ENCODE peak calls at places on chromosome 12, in ten cellular contexts. B is globus pallidus; T is GM06990; S is PC-3; L is AG08395; Q is activated naive CD8-positive, alpha-beta T cell treated with anti-CD3 and anti-CD28 coated beads, Interleukin-2, amount 50 U/mL, for 24 hours; C is AG09309; I is posterior vena cava; U is cardiac fibroblast; X is naive thymus-derived CD8-positive, alpha-beta T cell. H is an unnamed sample.

GRCh38 chr12:93638954-93639353 is 38.2 kb upstream of the CRADD start:
- DNase-seq in B (no peak), T (no peak), S (no peak), L (no peak), Q (no peak), C (no peak), I (no peak), U (no peak), X (no peak), H (no peak)

GRCh38 chr12:42638011-42638410 is 48.5 kb upstream of the PRICKLE1 start:
- DNase-seq in B (no peak), T (no peak), S (no peak), L (no peak), Q (no peak), C (no peak), I (no peak), U (no peak), X (no peak), H (no peak)

GRCh38 chr12:123263196-123263817 is 8.3 kb downstream of the CDK2AP1 start:
- DNase-seq in B (no peak), T (no peak), S (no peak), L (no peak), Q (no peak), C (no peak), I (peak), U (no peak), X (no peak), H (no peak)

GRCh38 chr12:46470039-46470627 is 97.6 kb upstream of the SLC38A2 start:
- DNase-seq in B (no peak), T (no peak), S (no peak), L (no peak), Q (peak), C (no peak), I (no peak), U (no peak), X (no peak), H (peak)

GRCh38 chr12:131466306-131466705 is 244.6 kb upstream of the SFSWAP start:
- DNase-seq in B (no peak), T (no peak), S (no peak), L (no peak), Q (no peak), C (no peak), I (no peak), U (no peak), X (no peak), H (no peak)

GRCh38 chr12:15979096-15980091 is 68.3 kb downstream of the DERA start:
- DNase-seq in B (no peak), T (no peak), S (peak), L (peak), Q (no peak), C (peak), I (no peak), U (peak), X (no peak), H (no peak)

GRCh38 chr12:1811281-1811947 is 9.0 kb upstream of the LRTM2 start:
- DNase-seq in B (no peak), T (no peak), S (no peak), L (no peak), Q (peak), C (no peak), I (no peak), U (peak), X (no peak), H (no peak)

GRCh38 chr12:125346361-125346760 is 281.1 kb downstream of the AACS start:
- DNase-seq in B (peak), T (no peak), S (peak), L (no peak), Q (no peak), C (no peak), I (no peak), U (no peak), X (no peak), H (no peak)

GRCh38 chr12:28998662-28999120 is 150.4 kb upstream of the FAR2 start:
- DNase-seq in B (no peak), T (no peak), S (peak), L (peak), Q (no peak), C (peak), I (peak), U (peak), X (no peak), H (no peak)

GRCh38 chr12:19428261-19428660 is 11.0 kb upstream of the AEBP2 start:
- DNase-seq in B (no peak), T (no peak), S (no peak), L (no peak), Q (no peak), C (no peak), I (no peak), U (no peak), X (no peak), H (no peak)

GRCh38 chr12:49188205-49188915 is 520 bp downstream of the TUBA1A start:
- DNase-seq in B (peak), T (peak), S (peak), L (peak), Q (peak), C (peak), I (peak), U (peak), X (peak), H (peak)

GRCh38 chr12:52050116-52050770 is 999 bp upstream of the NR4A1 start:
- DNase-seq in B (no peak), T (no peak), S (no peak), L (no peak), Q (no peak), C (no peak), I (no peak), U (peak), X (no peak), H (no peak)

GRCh38 chr12:64256166-64256800 is 34.2 kb upstream of the KICS2 start:
- DNase-seq in B (peak), T (no peak), S (peak), L (peak), Q (no peak), C (peak), I (no peak), U (peak), X (no peak), H (no peak)

GRCh38 chr12:92041742-92042141 is 103.9 kb downstream of the BTG1 start:
- DNase-seq in B (no peak), T (no peak), S (peak), L (no peak), Q (no peak), C (no peak), I (no peak), U (peak), X (peak), H (no peak)

GRCh38 chr12:53006810-53007742 is 820 bp downstream of the EIF4B start:
- DNase-seq in B (peak), T (peak), S (peak), L (peak), Q (peak), C (no peak), I (peak), U (peak), X (peak), H (peak)

GRCh38 chr12:21527451-21528180 is 1.5 kb downstream of the SPX start:
- DNase-seq in B (peak), T (peak), S (peak), L (peak), Q (peak), C (no peak), I (no peak), U (peak), X (peak), H (peak)

GRCh38 chr12:88339254-88339949 is 197.3 kb downstream of the TMTC3 start:
- DNase-seq in B (no peak), T (no peak), S (peak), L (peak), Q (no peak), C (no peak), I (no peak), U (peak), X (no peak), H (no peak)

GRCh38 chr12:91432755-91433154 is 250.1 kb upstream of the DCN start:
- DNase-seq in B (no peak), T (no peak), S (no peak), L (no peak), Q (no peak), C (no peak), I (no peak), U (no peak), X (no peak), H (no peak)

GRCh38 chr12:57166971-57167371 is 19.6 kb upstream of the LRP1-AS start:
- DNase-seq in B (no peak), T (no peak), S (peak), L (peak), Q (peak), C (no peak), I (no peak), U (peak), X (no peak), H (no peak)

GRCh38 chr12:69070319-69071090 is 137.5 kb upstream of the CPM start:
- DNase-seq in B (peak), T (no peak), S (peak), L (peak), Q (peak), C (peak), I (no peak), U (peak), X (peak), H (no peak)

GRCh38 chr12:58969227-58969626 is 48.9 kb upstream of the LRIG3 start:
- DNase-seq in B (no peak), T (no peak), S (no peak), L (no peak), Q (no peak), C (peak), I (no peak), U (no peak), X (no peak), H (no peak)

GRCh38 chr12:132289356-132290202 is 39.8 kb downstream of the GALNT9 start:
- DNase-seq in B (no peak), T (no peak), S (peak), L (no peak), Q (no peak), C (no peak), I (no peak), U (no peak), X (no peak), H (peak)

H was measured in natural killer cell treated with Interleukin-12 subunit alpha and Interleukin-12 subunit beta and Interleukin-15 and Interleukin-18, amount 100 ng/mL, for 72 hours.